ENCODE peak calls at places on chromosomes 11 and 22, in five cellular contexts. O, U, M, L and D are unnamed samples.

GRCh38 chr11:33461726-33462125 is 204.5 kb downstream of the HIPK3 start:
- DNase-seq in U (no peak), M (no peak), L (no peak), O (no peak), D (no peak)

GRCh38 chr22:23693979-23694680 is 3.3 kb downstream of the RGL4 start:
- DNase-seq in O (no peak), M (no peak), U (no peak), L (no peak), D (no peak)

GRCh38 chr11:30351061-30351460 is 28.2 kb downstream of the ARL14EP start:
- DNase-seq in L (no peak), O (no peak), M (no peak), U (no peak), D (no peak)

GRCh38 chr11:66002648-66003225 is 434 bp downstream of the BANF1 start:
- DNase-seq in L (no peak), M (peak), U (no peak), O (peak), D (no peak)

GRCh38 chr11:110355011-110355744 is 58.8 kb upstream of the RDX start:
- DNase-seq in U (no peak), L (no peak), O (no peak), M (peak), D (no peak)

GRCh38 chr11:128776434-128777284 is 82.8 kb downstream of the FLI1 start:
- DNase-seq in M (peak), L (peak), U (peak), O (no peak), D (peak)

GRCh38 chr11:20025331-20025840 is 134.9 kb downstream of the DBX1 start:
- DNase-seq in L (no peak), M (no peak), O (no peak), U (no peak), D (no peak)

GRCh38 chr11:75203641-75204011 is 36.9 kb upstream of the TPBGL start:
- DNase-seq in O (no peak), U (no peak), L (no peak), M (no peak), D (no peak)

GRCh38 chr11:44987506-44987905 is 36.8 kb upstream of the TP53I11 start:
- DNase-seq in L (no peak), O (no peak), M (no peak), U (no peak), D (no peak)

GRCh38 chr11:120172921-120173705 is 35.2 kb upstream of the TRIM29 start:
- DNase-seq in L (no peak), M (no peak), O (no peak), U (no peak), D (no peak)

GRCh38 chr11:92969634-92970347 is at the start of gene MTNR1B:
- DNase-seq in U (no peak), O (no peak), L (no peak), M (no peak), D (no peak)
- H3K4me3 ChIP-seq in U (no peak), O (no peak), L (no peak), M (no peak), D (no peak)

GRCh38 chr22:17994424-17995108 is 29.8 kb downstream of the MICAL3 start:
- DNase-seq in L (no peak), O (no peak), U (peak), M (no peak), D (peak)
- H3K4me3 ChIP-seq in L (no peak), O (no peak), U (no peak), M (no peak), D (peak)

GRCh38 chr22:41367680-41368542 is 13.8 kb upstream of the TEF start:
- DNase-seq in O (peak), U (no peak), L (no peak), M (no peak), D (no peak)

GRCh38 chr22:41367039-41367679 is 14.6 kb upstream of the TEF start:
- DNase-seq in M (peak), L (peak), O (peak), U (no peak), D (no peak)

GRCh38 chr22:41365425-41365824 is 16.3 kb upstream of the TEF start:
- DNase-seq in L (no peak), U (no peak), O (no peak), M (no peak), D (no peak)

GRCh38 chr22:41364955-41365354 is 16.8 kb upstream of the TEF start:
- DNase-seq in M (no peak), O (no peak), L (no peak), U (no peak), D (no peak)

GRCh38 chr22:41366323-41367014 is 15.3 kb upstream of the TEF start:
- DNase-seq in L (no peak), M (no peak), U (no peak), O (no peak), D (no peak)
- H3K4me3 ChIP-seq in L (peak), M (no peak), U (no peak), O (no peak), D (no peak)

DNA sequence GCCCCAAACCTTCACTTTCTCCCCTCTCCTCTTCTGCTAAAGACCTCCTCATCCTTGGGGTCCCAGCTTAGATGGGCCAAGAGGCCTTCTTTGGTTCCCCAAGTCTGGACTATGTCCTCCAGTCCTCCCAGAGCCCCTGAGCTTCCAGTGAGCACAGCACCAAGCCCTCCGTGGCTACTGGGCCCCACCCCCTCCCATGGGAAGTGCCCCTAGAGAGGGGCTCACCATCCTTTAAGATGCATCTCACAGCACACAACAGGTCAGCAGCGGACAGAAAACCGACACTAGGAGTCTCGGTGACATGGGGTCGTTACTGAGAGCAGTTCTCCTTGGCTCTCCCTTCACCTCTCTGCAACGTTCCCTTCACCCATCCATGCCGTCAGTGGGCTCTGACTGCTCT is 2.7 kb downstream of the LRRC32 start:
- DNase-seq in O (no peak), U (no peak), M (no peak), L (no peak), D (no peak)
- H3K4me3 ChIP-seq in O (peak), U (no peak), M (no peak), L (peak), D (peak)

GRCh38 chr22:35896306-35896705 is 132.3 kb downstream of the RBFOX2 start:
- DNase-seq in U (no peak), O (no peak), M (no peak), L (no peak), D (no peak)

GRCh38 chr22:35892192-35892591 is 136.4 kb downstream of the RBFOX2 start:
- DNase-seq in M (no peak), U (no peak), L (no peak), O (no peak), D (no peak)

GRCh38 chr22:35894937-35895708 is 133.5 kb downstream of the RBFOX2 start:
- DNase-seq in M (peak), O (no peak), L (no peak), U (no peak), D (peak)

GRCh38 chr22:35893698-35894097 is 134.9 kb downstream of the RBFOX2 start:
- DNase-seq in M (no peak), U (no peak), L (no peak), O (no peak), D (peak)

GRCh38 chr22:35894464-35894878 is 134.2 kb downstream of the RBFOX2 start:
- DNase-seq in O (no peak), M (no peak), U (no peak), L (no peak), D (peak)
- H3K4me3 ChIP-seq in O (no peak), M (no peak), U (no peak), L (peak), D (peak)

DNA sequence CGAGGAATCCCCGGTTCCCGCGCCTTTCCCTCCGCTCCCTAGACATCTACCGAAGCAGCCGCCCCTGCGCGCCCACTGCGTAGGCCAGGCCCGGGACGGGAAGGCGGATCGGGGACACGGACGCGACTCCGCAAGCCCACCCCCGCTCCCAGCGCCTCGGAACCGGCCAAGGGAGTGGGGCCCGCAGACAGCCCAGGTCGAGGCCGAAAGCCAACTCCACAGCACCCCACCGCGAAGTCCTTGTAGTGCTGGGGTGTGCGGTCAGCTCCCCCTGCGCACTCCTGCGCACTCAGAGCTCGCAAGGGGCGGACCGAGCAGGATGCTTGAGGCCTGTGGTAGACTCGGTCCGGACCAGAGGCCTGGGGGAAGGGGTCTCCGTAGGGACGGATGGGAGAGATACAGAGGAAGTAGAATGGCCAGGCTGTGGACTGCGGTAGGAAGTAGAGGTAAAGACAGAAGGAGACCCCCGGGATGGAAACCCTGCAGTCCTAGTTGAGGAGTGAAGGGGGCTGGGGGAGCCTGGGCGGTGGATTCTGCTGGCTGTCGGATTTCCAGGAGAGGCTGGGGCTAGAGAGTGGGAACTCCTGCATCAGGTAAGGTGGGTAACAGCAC is 547 bp upstream of the SCARF2 start:
- DNase-seq in M (no peak), L (no peak), U (no peak), O (no peak), D (no peak)
- H3K4me3 ChIP-seq in M (no peak), L (peak), U (no peak), O (peak), D (no peak)

GRCh38 chr11:2197771-2198520 is 26.3 kb upstream of the TH start:
- DNase-seq in M (no peak), U (no peak), L (peak), O (no peak), D (no peak)

GRCh38 chr11:2199466-2200341 is 28.1 kb upstream of the TH start:
- DNase-seq in U (no peak), O (no peak), M (no peak), L (no peak), D (no peak)

GRCh38 chr11:2200536-2200935 is 28.9 kb upstream of the TH start:
- DNase-seq in U (no peak), O (no peak), L (no peak), M (no peak), D (no peak)

GRCh38 chr11:2196970-2197770 is 25.6 kb upstream of the TH start:
- DNase-seq in O (peak), L (peak), U (peak), M (peak), D (peak)

DNA sequence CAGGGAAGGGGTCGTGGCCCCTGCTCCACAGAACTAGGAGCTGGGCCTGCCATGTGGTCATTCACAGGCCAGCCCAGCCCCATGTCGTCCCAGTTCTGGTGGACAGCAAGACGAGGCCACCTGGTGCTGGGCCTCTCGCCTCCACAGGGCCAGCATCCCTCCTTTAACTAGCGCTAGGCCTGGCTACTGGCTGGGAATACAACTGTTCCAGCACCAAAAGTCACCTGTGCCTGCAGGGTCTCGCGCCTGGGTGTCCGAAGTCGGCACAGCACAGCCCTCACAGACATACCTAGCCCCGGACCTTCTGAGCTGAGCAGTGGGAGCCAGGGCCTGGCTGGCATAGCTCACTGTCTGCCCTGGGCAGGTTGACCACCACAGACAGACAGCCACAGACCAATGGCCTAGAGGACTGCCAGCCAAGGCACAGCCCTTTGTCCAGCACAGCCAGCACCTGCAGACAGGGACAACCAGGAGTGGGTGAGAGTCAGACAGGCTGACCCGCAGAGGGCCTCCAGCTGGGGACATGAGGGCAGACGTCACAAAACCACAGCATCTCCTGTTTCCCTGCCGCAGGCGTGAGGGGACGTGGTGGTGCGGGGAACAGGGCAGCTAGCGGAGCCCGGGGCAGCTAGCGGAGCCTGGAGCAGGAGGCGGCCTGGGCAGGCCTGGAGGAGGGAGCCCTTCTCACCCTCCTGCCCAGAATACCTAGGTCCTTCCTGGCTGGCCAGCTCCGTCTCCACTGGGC is 27.2 kb upstream of the TH start:
- DNase-seq in U (no peak), M (no peak), O (no peak), L (peak), D (no peak)
- H3K4me3 ChIP-seq in U (no peak), M (no peak), O (no peak), L (no peak), D (no peak)

DNA sequence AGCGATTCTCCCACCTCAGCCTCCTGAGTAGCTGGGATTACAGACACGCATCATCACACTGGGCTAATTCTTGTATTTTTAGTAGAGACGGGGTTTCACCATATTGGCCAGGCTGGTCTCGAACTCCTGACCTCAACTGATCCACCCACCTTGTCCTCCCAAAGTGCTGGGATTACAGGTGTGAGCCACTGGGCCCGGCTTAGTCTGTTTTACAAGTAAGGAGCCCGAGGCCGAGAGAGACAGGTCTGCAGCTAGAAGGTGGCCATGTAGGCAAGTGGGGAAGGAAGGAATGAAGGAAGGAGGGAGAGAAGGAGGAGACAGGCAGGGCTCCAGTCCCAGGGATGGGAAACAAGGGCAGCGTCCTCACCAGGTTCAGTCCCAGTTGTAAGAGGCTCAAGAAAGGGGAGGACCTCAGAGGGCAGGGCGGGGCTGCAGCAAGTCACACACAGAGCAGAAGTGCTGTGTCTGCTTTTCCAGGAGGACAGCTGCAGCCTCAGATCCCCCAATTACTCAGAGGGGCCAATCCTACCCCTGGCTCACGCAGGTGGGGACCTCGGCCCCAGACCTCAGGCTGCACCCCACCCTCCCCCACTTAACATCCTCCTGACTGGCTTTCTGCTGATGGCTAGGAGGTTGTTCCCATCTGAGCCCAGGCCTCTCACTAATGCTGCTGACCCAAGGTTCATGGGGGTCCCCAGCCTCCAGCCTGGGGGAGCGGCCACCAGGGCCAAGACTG is 53.8 kb upstream of the PRR5 start:
- DNase-seq in M (no peak), L (no peak), O (no peak), U (no peak), D (no peak)
- H3K4me3 ChIP-seq in M (no peak), L (no peak), O (no peak), U (no peak), D (no peak)

GRCh38 chr11:3049430-3050243 is 7.6 kb downstream of the CARS1 start:
- DNase-seq in M (peak), O (peak), U (peak), L (peak), D (peak)
- H3K4me3 ChIP-seq in M (no peak), O (no peak), U (peak), L (no peak), D (no peak)

DNA sequence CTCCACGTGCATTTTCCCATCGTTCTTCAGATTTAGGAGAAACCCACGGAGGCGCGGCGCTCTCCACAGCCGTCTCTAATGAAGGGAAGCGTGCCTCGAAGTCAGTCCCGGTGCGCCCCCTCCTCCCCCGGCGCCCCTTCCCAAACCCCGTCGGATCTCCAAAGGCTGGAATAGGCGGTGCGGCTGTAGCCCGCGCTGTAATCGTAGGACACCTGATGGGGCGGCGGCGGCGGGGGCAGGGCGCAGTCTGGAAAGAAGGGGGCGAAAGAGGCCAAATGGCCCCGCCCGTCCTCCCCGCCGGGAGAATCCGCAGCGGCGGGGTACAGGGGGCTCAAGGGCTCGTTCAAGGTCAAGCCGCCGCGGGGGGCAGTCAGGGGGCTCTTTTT is 1.3 kb downstream of the FAM181B start:
- DNase-seq in M (no peak), O (no peak), L (no peak), U (no peak), D (no peak)
- H3K4me3 ChIP-seq in M (peak), O (no peak), L (peak), U (no peak), D (no peak)